ENCODE peak calls at places on chromosome 3, in ten cellular contexts. Q is IMR-90, W is LoVo, K is GM12865, T is HCEC 1CT, A is fibroblast of pulmonary artery, P is endothelial cell of umbilical vein, M is germinal center, L is bronchial epithelial cell, B is choroid plexus epithelial cell. I is an unnamed sample.

GRCh38 chr3:41640076-41640475 is 321.8 kb downstream of the ULK4 start:
- DNase-seq in A (no peak), L (peak; percentile 58), B (no peak), Q (peak; percentile 12), P (no peak), T (no peak), W (no peak), M (no peak), K (no peak), I (no peak)

GRCh38 chr3:35383719-35384555 is 255.4 kb upstream of the ARPP21 start:
- DNase-seq in A (peak; percentile 72), L (peak; percentile 46), B (peak; percentile 75), Q (no peak), M (no peak), P (peak; percentile 95), W (no peak), K (no peak), T (no peak), I (no peak)

GRCh38 chr3:140207541-140207940 is 272.6 kb downstream of the CLSTN2 start:
- DNase-seq in T (no peak), K (no peak), M (no peak), L (no peak), Q (no peak), P (no peak), A (no peak), W (no peak), B (no peak), I (no peak)

GRCh38 chr3:46405301-46406079 is 1.4 kb downstream of the CCR5AS start:
- DNase-seq in L (peak; percentile 60), Q (peak; percentile 12), B (peak; percentile 53), A (no peak), K (no peak), W (peak; percentile 31), T (no peak), P (peak; percentile 69), M (no peak), I (no peak)

GRCh38 chr3:52724511-52724910 is 18.6 kb downstream of the SPCS1 start:
- DNase-seq in Q (no peak), L (no peak), M (no peak), K (no peak), W (no peak), A (no peak), T (no peak), B (no peak), P (no peak), I (no peak)

GRCh38 chr3:142180761-142181362 is 31.5 kb upstream of the TFDP2 start:
- DNase-seq in T (peak; percentile 38), Q (peak; percentile 34), K (peak; percentile 52), B (peak; percentile 74), A (peak; percentile 71), L (peak; percentile 20), W (peak; percentile 6), P (peak; percentile 51), M (peak; percentile 4), I (peak; percentile 21)

GRCh38 chr3:4748701-4749378 is 230.4 kb upstream of the BHLHE40 start:
- DNase-seq in P (no peak), K (peak; percentile 62), W (no peak), L (no peak), B (no peak), A (no peak), M (no peak), T (no peak), Q (no peak), I (no peak)

GRCh38 chr3:184237772-184238171 is 8.4 kb downstream of the VWA5B2 start:
- DNase-seq in M (no peak), W (no peak), L (no peak), K (no peak), P (no peak), T (no peak), A (no peak), B (no peak), Q (no peak), I (no peak)

GRCh38 chr3:64502284-64502683 is 185.5 kb downstream of the ADAMTS9 start:
- DNase-seq in Q (peak; percentile 86), M (no peak), L (no peak), P (peak; percentile 38), A (peak; percentile 55), T (peak; percentile 32), B (peak; percentile 86), W (no peak), K (no peak), I (no peak)

I was measured in T-helper 2 cell.